ENCODE peak calls at places on chromosome 22, in ten cellular contexts. N, X, E, Y, S, K, Z, Q, U and P are unnamed samples. For H3K27me3, the result is how much of the 10 kb centered on the place peaks cover.

GRCh38 chr22:49448546-49448945 is 379.1 kb downstream of the BRD1 start:
- DNase-seq in K (no peak), E (no peak), S (no peak), X (no peak), N (no peak), Q (no peak), Y (no peak), Z (no peak), U (no peak), P (no peak)

GRCh38 chr22:49240016-49240380 is 587.7 kb downstream of the BRD1 start:
- DNase-seq in Q (no peak), N (no peak), X (no peak), Y (no peak), E (no peak), S (no peak), U (no peak), K (no peak), Z (no peak), P (no peak)

GRCh38 chr22:22897036-22897435 is 9.4 kb downstream of the IGLL5 start:
- DNase-seq in K (no peak), Q (no peak), N (no peak), U (no peak), Y (no peak), S (no peak), X (no peak), Z (no peak), E (no peak), P (no peak)

GRCh38 chr22:28171135-28171534 is 252.1 kb upstream of the PITPNB start:
- DNase-seq in Z (peak), K (no peak), Q (no peak), S (no peak), U (no peak), N (no peak), Y (no peak), E (no peak), X (no peak), P (no peak)

GRCh38 chr22:24208012-24208749 is 26.9 kb downstream of the SUSD2 start:
- DNase-seq in Z (peak), K (peak), N (peak), Y (peak), Q (no peak), E (no peak), S (no peak), X (no peak), U (peak), P (peak)

GRCh38 chr22:46061124-46061410 is 84.1 kb upstream of the WNT7B start:
- DNase-seq in E (no peak), S (no peak), N (no peak), Y (no peak), U (no peak), Q (no peak), Z (no peak), K (peak), X (no peak), P (no peak)

GRCh38 chr22:41152902-41153301 is 52.2 kb upstream of the L3MBTL2 start:
- DNase-seq in N (no peak), U (no peak), X (no peak), E (no peak), S (no peak), Z (no peak), K (no peak), Y (no peak), Q (no peak), P (no peak)

GRCh38 chr22:22397292-22397870 is 111.2 kb downstream of the ZNF280B start:
- DNase-seq in S (no peak), Z (peak), K (no peak), X (no peak), N (peak), Y (peak), U (no peak), E (peak), Q (no peak), P (no peak)

GRCh38 chr22:33472462-33473344 is 414.5 kb upstream of the SYN3 start:
- DNase-seq in Y (no peak), Q (no peak), K (no peak), E (no peak), S (no peak), U (no peak), N (no peak), X (no peak), Z (no peak), P (no peak)

GRCh38 chr22:24164823-24165379 is 16.4 kb upstream of the SUSD2 start:
- DNase-seq in U (no peak), Z (no peak), S (no peak), X (no peak), K (no peak), Y (no peak), N (no peak), E (no peak), Q (peak), P (no peak)

GRCh38 chr22:37330200-37331033 is 48.1 kb downstream of the CYTH4 start:
- DNase-seq in E (peak), Q (no peak), N (peak), Y (peak), Z (peak), U (peak), X (no peak), S (peak), K (peak), P (peak)

GRCh38 chr22:32849501-32849900 is 48.0 kb downstream of the TIMP3 start:
- DNase-seq in U (no peak), Q (no peak), X (no peak), S (no peak), N (no peak), E (no peak), Z (no peak), Y (no peak), K (no peak), P (no peak)

GRCh38 chr22:49961601-49962011 is 1.0 kb downstream of the PIM3 start:
- DNase-seq in K (peak), Q (peak), E (no peak), X (peak), N (no peak), Y (no peak), Z (peak), S (peak), U (no peak), P (no peak)

GRCh38 chr22:35039625-35040024 is 26.3 kb upstream of the ISX start:
- DNase-seq in S (no peak), X (no peak), Q (no peak), N (no peak), U (no peak), Y (no peak), E (no peak), K (no peak), Z (no peak), P (no peak)

GRCh38 chr22:44554411-44554810 is 56.4 kb upstream of the RTL6 start:
- DNase-seq in Z (no peak), Q (no peak), K (no peak), U (no peak), Y (no peak), X (no peak), S (no peak), N (no peak), E (no peak), P (no peak)
- H3K27ac ChIP-seq in Z (no peak), Q (no peak), K (no peak), U (no peak), Y (no peak), X (no peak), S (no peak), N (no peak), E (no peak), P (no peak)

GRCh38 chr22:47337161-47337621 is 574.7 kb downstream of the TBC1D22A start:
- DNase-seq in N (peak), K (peak), Y (peak), E (no peak), X (no peak), S (no peak), U (no peak), Z (peak), Q (no peak), P (peak)
- H3K4me3 ChIP-seq in N (peak), K (no peak), Y (peak), E (no peak), X (no peak), S (no peak), U (peak), Z (no peak), Q (no peak), P (peak)

GRCh38 chr22:20198527-20199319 is 47.9 kb upstream of the CCDC188 start:
- DNase-seq in X (no peak), Z (no peak), U (no peak), Q (no peak), S (no peak), N (no peak), Y (peak), K (no peak), E (no peak), P (no peak)

GRCh38 chr22:20193761-20194494 is 43.1 kb upstream of the CCDC188 start:
- DNase-seq in K (no peak), Z (no peak), U (no peak), S (no peak), X (no peak), E (no peak), Q (no peak), N (no peak), Y (no peak), P (no peak)

GRCh38 chr22:20194681-20195593 is 44.1 kb upstream of the CCDC188 start:
- DNase-seq in S (no peak), K (no peak), E (no peak), U (no peak), X (no peak), Y (no peak), Q (no peak), Z (no peak), N (no peak), P (no peak)

GRCh38 chr22:20197407-20198030 is 46.7 kb upstream of the CCDC188 start:
- DNase-seq in Z (no peak), E (no peak), Y (no peak), U (no peak), N (no peak), S (no peak), X (no peak), Q (no peak), K (no peak), P (no peak)

DNA sequence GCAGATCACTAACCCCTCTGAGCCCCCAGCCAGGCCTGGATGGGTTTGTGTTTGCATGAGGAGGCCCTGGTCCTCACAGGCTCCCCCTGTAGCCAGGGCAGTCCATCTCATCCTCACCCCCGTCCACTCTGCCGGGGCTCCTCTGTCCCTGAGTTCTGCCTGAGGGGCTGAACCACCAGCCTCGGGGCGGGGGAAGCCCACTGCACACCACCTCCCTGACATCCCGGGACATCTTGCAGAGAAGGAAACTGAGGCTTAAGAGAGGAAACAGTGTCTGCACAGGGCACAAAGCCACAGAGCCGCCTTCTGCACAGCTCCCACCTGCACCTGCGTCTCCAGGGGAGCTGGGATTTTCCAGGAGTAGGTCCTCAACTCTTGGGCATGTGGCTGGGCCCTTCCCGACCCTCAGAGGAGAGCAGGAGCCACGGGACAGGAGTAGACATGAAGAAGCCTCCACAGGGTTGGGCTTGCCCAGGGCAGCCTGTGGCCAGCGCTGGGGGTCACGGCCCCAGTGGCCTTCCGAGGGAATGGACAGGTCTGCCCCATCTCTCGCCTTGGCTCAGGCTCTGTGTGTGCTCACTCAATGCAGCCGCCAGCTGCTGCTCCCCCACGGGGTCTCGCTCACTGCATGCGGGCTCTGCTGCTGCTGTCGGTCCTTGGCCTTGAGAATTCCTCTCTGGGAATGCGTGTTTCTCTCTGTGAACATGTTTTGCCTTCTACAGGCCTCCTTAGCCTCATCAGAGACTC is 45.4 kb upstream of the CCDC188 start:
- DNase-seq in Y (no peak), Q (no peak), N (no peak), K (no peak), U (no peak), X (no peak), E (no peak), Z (no peak), S (no peak), P (no peak)
- H3K27me3 ChIP-seq in Y (under half), Q (under half), N (under half), K (under half), U (under half), X (under half), E (under half), Z (under half), S (under half), P (under half)

GRCh38 chr22:38745676-38746460 is 9.9 kb downstream of the SUN2 start:
- DNase-seq in Z (no peak), K (no peak), U (no peak), Y (no peak), N (no peak), S (peak), X (no peak), Q (no peak), E (no peak), P (no peak)

GRCh38 chr22:38742176-38742942 is 13.4 kb downstream of the SUN2 start:
- DNase-seq in U (no peak), E (no peak), X (no peak), K (no peak), Z (no peak), Y (no peak), N (no peak), S (no peak), Q (no peak), P (no peak)

GRCh38 chr22:38741576-38741975 is 14.2 kb downstream of the SUN2 start:
- DNase-seq in X (no peak), S (no peak), E (no peak), Z (no peak), K (no peak), N (no peak), Y (no peak), Q (no peak), U (no peak), P (no peak)

GRCh38 chr22:38748487-38749136 is 7.2 kb downstream of the SUN2 start:
- DNase-seq in N (no peak), K (no peak), E (no peak), X (no peak), Q (no peak), U (no peak), Y (no peak), S (no peak), Z (no peak), P (no peak)

GRCh38 chr22:38744981-38745380 is 10.8 kb downstream of the SUN2 start:
- DNase-seq in N (no peak), Y (no peak), X (no peak), E (no peak), Z (no peak), S (no peak), Q (no peak), U (no peak), K (no peak), P (no peak)
- H3K27ac ChIP-seq in N (no peak), Y (no peak), X (no peak), E (no peak), Z (no peak), S (no peak), Q (no peak), U (no peak), K (no peak), P (no peak)

DNA sequence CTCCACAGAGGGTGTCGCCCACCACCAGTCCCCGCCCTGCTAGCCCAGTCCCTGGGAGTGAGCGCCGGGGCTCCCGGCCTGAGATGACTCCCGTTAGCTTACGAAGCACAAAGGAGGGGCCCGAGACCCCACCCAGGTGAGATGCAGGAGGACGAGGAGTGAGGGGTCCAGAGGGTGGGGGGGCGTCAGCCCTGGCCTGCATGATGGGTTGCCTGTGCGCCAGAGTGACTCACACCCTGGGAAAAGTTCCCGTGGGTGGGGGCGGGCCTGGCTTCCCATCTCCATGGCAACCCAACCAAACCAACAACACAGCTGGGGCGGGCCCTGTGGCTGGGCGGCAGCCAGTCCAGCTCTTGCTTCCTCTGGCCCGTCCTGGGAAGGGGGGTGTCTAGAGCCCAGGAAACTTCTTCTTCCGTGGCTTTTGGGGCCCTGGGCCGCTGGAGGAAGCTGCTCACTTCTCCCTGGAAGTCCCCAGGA is 4.5 kb downstream of the GAS2L1 start:
- DNase-seq in E (peak), X (peak), N (peak), Z (peak), K (peak), Q (peak), S (peak), Y (peak), U (peak), P (peak)
- H3K4me3 ChIP-seq in E (no peak), X (peak), N (no peak), Z (no peak), K (no peak), Q (peak), S (no peak), Y (no peak), U (peak), P (no peak)